ENCODE peak calls at places on chromosomes 3 and 15, in ten cellular contexts. C, Y, I, K, R, N, A, E, V and B are unnamed samples.

GRCh38 chr3:78732471-78732870 is 1035.3 kb downstream of the ROBO1 start:
- DNase-seq in N (no peak), V (no peak), R (no peak), A (no peak), C (no peak), Y (no peak), I (no peak), E (no peak), K (no peak), B (no peak)

GRCh38 chr3:47016934-47017435 is 37.5 kb downstream of the NBEAL2 start:
- DNase-seq in A (no peak), C (no peak), N (peak), Y (no peak), I (peak), V (no peak), K (peak), E (no peak), R (no peak), B (no peak)

GRCh38 chr15:66004618-66005262 is 135.4 kb downstream of the RAB11A start:
- DNase-seq in K (peak), R (peak), V (no peak), N (peak), I (peak), E (no peak), A (peak), Y (no peak), C (no peak), B (no peak)

GRCh38 chr3:77475545-77475944 is 435.6 kb downstream of the ROBO2 start:
- DNase-seq in A (no peak), I (no peak), Y (no peak), R (peak), E (no peak), V (peak), K (no peak), N (no peak), C (no peak), B (no peak)

GRCh38 chr15:67755936-67756335 is 69.4 kb upstream of the SKOR1 start:
- DNase-seq in Y (no peak), I (no peak), K (no peak), A (no peak), C (no peak), R (no peak), V (no peak), E (no peak), N (no peak), B (no peak)

GRCh38 chr3:17430574-17430973 is 311.9 kb downstream of the TBC1D5 start:
- DNase-seq in I (no peak), Y (no peak), N (no peak), E (no peak), C (no peak), V (no peak), R (no peak), K (no peak), A (no peak), B (no peak)

GRCh38 chr15:90681480-90681879 is 35.7 kb upstream of the BLM start:
- DNase-seq in C (no peak), I (peak), A (no peak), N (peak), K (peak), V (no peak), Y (no peak), E (no peak), R (no peak), B (peak)

GRCh38 chr15:45276851-45277250 is 24.8 kb downstream of the SLC28A2 start:
- DNase-seq in Y (no peak), N (peak), E (no peak), I (peak), K (peak), A (no peak), V (peak), R (peak), C (no peak), B (no peak)

GRCh38 chr15:45454825-45455224 is 67.7 kb downstream of the SLC30A4 start:
- DNase-seq in R (peak), K (peak), Y (no peak), E (peak), N (peak), I (peak), C (peak), A (peak), V (no peak), B (peak)

GRCh38 chr15:37733628-37734027 is 200.8 kb upstream of the TMCO5A start:
- DNase-seq in K (no peak), N (no peak), C (no peak), I (no peak), A (no peak), V (no peak), E (no peak), R (no peak), Y (no peak), B (no peak)

GRCh38 chr3:125129512-125129962 is 73.7 kb upstream of the HEG1 start:
- DNase-seq in V (peak), I (peak), E (no peak), K (peak), C (no peak), A (no peak), R (no peak), Y (no peak), N (peak), B (peak)

GRCh38 chr15:64883097-64883581 is 28.6 kb upstream of the ANKDD1A start:
- DNase-seq in Y (no peak), K (peak), A (peak), N (peak), I (peak), E (no peak), R (no peak), V (no peak), C (no peak), B (no peak)

GRCh38 chr15:64426845-64427465 is 33.4 kb upstream of the ZNF609 start:
- DNase-seq in K (peak), Y (no peak), R (no peak), A (no peak), N (peak), V (no peak), E (no peak), C (no peak), I (peak), B (no peak)

GRCh38 chr3:39156421-39156820 is 3.0 kb upstream of the CSRNP1 start:
- DNase-seq in V (no peak), Y (no peak), A (no peak), C (no peak), I (no peak), K (no peak), R (no peak), E (no peak), N (peak), B (no peak)

GRCh38 chr15:62482715-62483429 is 317.8 kb upstream of the C2CD4B start:
- DNase-seq in K (peak), V (no peak), N (peak), C (no peak), I (peak), Y (no peak), A (peak), R (peak), E (no peak), B (no peak)